ENCODE peak calls at places on chromosome 4, in four cellular contexts. One of them, this sample, is unnamed.

GRCh38 chr4:102168580-102168979 is 176.7 kb downstream of the SLC39A8 start:
- DNase-seq in T-helper 1 cell: no peak
- DNase-seq in AG08395: no peak
- DNase-seq in activated gamma-delta T cell treated with Interleukin-2 at 50 U/mL for 16 hours: no peak
- DNase-seq in this sample: no peak

GRCh38 chr4:97910005-97910404 is 233.3 kb downstream of the STPG2 start:
- DNase-seq in T-helper 1 cell: no peak
- DNase-seq in AG08395: no peak
- DNase-seq in activated gamma-delta T cell treated with Interleukin-2 at 50 U/mL for 16 hours: no peak
- DNase-seq in this sample: no peak

GRCh38 chr4:13912966-13913365 is 285.4 kb upstream of the BOD1L1 start:
- DNase-seq in T-helper 1 cell: no peak
- DNase-seq in activated gamma-delta T cell treated with Interleukin-2 at 50 U/mL for 16 hours: no peak
- DNase-seq in AG08395: no peak
- DNase-seq in this sample: no peak

GRCh38 chr4:67087897-67088296 is 457.4 kb downstream of the CENPC start:
- DNase-seq in activated gamma-delta T cell treated with Interleukin-2 at 50 U/mL for 16 hours: no peak
- DNase-seq in T-helper 1 cell: no peak
- DNase-seq in AG08395: no peak
- DNase-seq in this sample: no peak

GRCh38 chr4:13849778-13850177 is 222.3 kb upstream of the BOD1L1 start:
- DNase-seq in AG08395: no peak
- DNase-seq in T-helper 1 cell: no peak
- DNase-seq in activated gamma-delta T cell treated with Interleukin-2 at 50 U/mL for 16 hours: no peak
- DNase-seq in this sample: no peak

GRCh38 chr4:150447356-150447755 is 134.6 kb upstream of the MAB21L2 start:
- DNase-seq in activated gamma-delta T cell treated with Interleukin-2 at 50 U/mL for 16 hours: no peak
- DNase-seq in AG08395: no peak
- DNase-seq in T-helper 1 cell: no peak
- DNase-seq in this sample: no peak

GRCh38 chr4:169207436-169208089 is 63.2 kb downstream of the SH3RF1 start:
- DNase-seq in activated gamma-delta T cell treated with Interleukin-2 at 50 U/mL for 16 hours: no peak
- DNase-seq in AG08395: no peak
- DNase-seq in T-helper 1 cell: no peak
- DNase-seq in this sample: no peak

GRCh38 chr4:172202480-172203076 is 389.4 kb downstream of the GALNTL6 start:
- DNase-seq in AG08395: peak
- DNase-seq in T-helper 1 cell: no peak
- DNase-seq in activated gamma-delta T cell treated with Interleukin-2 at 50 U/mL for 16 hours: no peak
- DNase-seq in this sample: peak

GRCh38 chr4:148735432-148736155 is 293.4 kb upstream of the NR3C2 start:
- DNase-seq in activated gamma-delta T cell treated with Interleukin-2 at 50 U/mL for 16 hours: no peak
- DNase-seq in AG08395: no peak
- DNase-seq in T-helper 1 cell: no peak
- DNase-seq in this sample: no peak

GRCh38 chr4:5383191-5383980 is 325.0 kb downstream of the EVC2 start:
- DNase-seq in AG08395: no peak
- DNase-seq in T-helper 1 cell: no peak
- DNase-seq in activated gamma-delta T cell treated with Interleukin-2 at 50 U/mL for 16 hours: no peak
- DNase-seq in this sample: no peak

GRCh38 chr4:1770245-1770644 is 22.8 kb upstream of the FGFR3 start:
- DNase-seq in activated gamma-delta T cell treated with Interleukin-2 at 50 U/mL for 16 hours: no peak
- DNase-seq in AG08395: no peak
- DNase-seq in T-helper 1 cell: no peak
- DNase-seq in this sample: no peak

GRCh38 chr4:36111180-36111579 is 133.1 kb downstream of the ARAP2 start:
- DNase-seq in AG08395: no peak
- DNase-seq in activated gamma-delta T cell treated with Interleukin-2 at 50 U/mL for 16 hours: no peak
- DNase-seq in T-helper 1 cell: no peak
- DNase-seq in this sample: no peak

GRCh38 chr4:55346851-55347255 is 811 bp downstream of the SRD5A3 start:
- DNase-seq in T-helper 1 cell: no peak
- DNase-seq in AG08395: no peak
- DNase-seq in activated gamma-delta T cell treated with Interleukin-2 at 50 U/mL for 16 hours: no peak
- DNase-seq in this sample: no peak

GRCh38 chr4:70902577-70903281 is 560 bp downstream of the MOB1B start:
- DNase-seq in T-helper 1 cell: no peak
- DNase-seq in activated gamma-delta T cell treated with Interleukin-2 at 50 U/mL for 16 hours: peak
- DNase-seq in AG08395: peak
- DNase-seq in this sample: no peak

This sample was measured in retinal pigment epithelial cell.